ENCODE peak calls at places on chromosomes 3 and 15, in nine cellular contexts. E is HFF-Myc, P is HTR-8/SVneo, V is GM10248, N is OCI-LY7, A is cerebellar cortex, X is AG10803, U is fibroblast of the aortic adventitia, T is globus pallidus. L is an unnamed sample.

GRCh38 chr15:82537351-82537908 is 2.8 kb downstream of the RPS17 start:
- DNase-seq in V (no peak), U (no peak), T (no peak), X (no peak), P (no peak), E (no peak), A (no peak), N (no peak), L (no peak)

GRCh38 chr3:143613226-143613625 is 235.0 kb downstream of the SLC9A9 start:
- DNase-seq in T (no peak), V (no peak), E (no peak), P (no peak), X (peak; percentile 9), A (no peak), U (no peak), N (no peak), L (no peak)

GRCh38 chr3:16596352-16597032 is 8.7 kb downstream of the DAZL start:
- DNase-seq in A (no peak), X (no peak), N (no peak), V (no peak), E (no peak), T (no peak), U (no peak), P (no peak), L (no peak)

GRCh38 chr15:58043192-58043903 is 22.2 kb downstream of the ALDH1A2 start:
- DNase-seq in A (peak; percentile 26), E (no peak), T (peak; percentile 28), V (peak; percentile 10), N (peak; percentile 48), U (peak; percentile 60), X (peak; percentile 51), P (no peak), L (peak; percentile 54)

GRCh38 chr15:74432968-74433591 is 678 bp downstream of the SEMA7A start:
- DNase-seq in P (no peak), N (no peak), A (no peak), E (no peak), U (no peak), T (no peak), V (no peak), X (peak; percentile 30), L (peak; percentile 31)

GRCh38 chr3:99781761-99782160 is 35.9 kb upstream of the CMSS1 start:
- DNase-seq in E (no peak), P (no peak), U (no peak), X (peak; percentile 67), A (no peak), T (no peak), V (no peak), N (no peak), L (no peak)

GRCh38 chr3:196639517-196640500 is at the start of gene NRROS:
- DNase-seq in A (peak; percentile 68), N (peak; percentile 89), P (no peak), U (peak; percentile 49), V (peak; percentile 85), X (peak; percentile 26), T (peak; percentile 49), E (no peak), L (peak; percentile 89)

GRCh38 chr15:58856090-58856489 is 77.4 kb downstream of the SLTM start:
- DNase-seq in U (peak; percentile 21), N (no peak), E (no peak), V (no peak), A (no peak), T (no peak), X (peak; percentile 25), P (no peak), L (no peak)

GRCh38 chr15:68377766-68378165 is 54.2 kb downstream of the ITGA11 start:
- DNase-seq in V (no peak), N (no peak), T (no peak), A (no peak), U (no peak), E (no peak), P (no peak), X (no peak), L (no peak)

GRCh38 chr3:65368866-65369265 is 669.9 kb downstream of the MAGI1 start:
- DNase-seq in E (no peak), U (no peak), V (no peak), A (no peak), N (no peak), X (no peak), P (no peak), T (no peak), L (no peak)

GRCh38 chr3:148466143-148466542 is 231.6 kb upstream of the AGTR1 start:
- DNase-seq in N (no peak), V (no peak), U (peak; percentile 46), E (no peak), T (no peak), X (peak; percentile 51), A (no peak), P (peak; percentile 3), L (no peak)